ENCODE peak calls at places on chromosome 17, in nine cellular contexts. W is tibial nerve, H is breast epithelium, K is A549, G is Peyer's patch, C is ovary, M is GM12892, R is body of pancreas, O is H54. B is an unnamed sample.

GRCh38 chr17:5809056-5809455 is 224.7 kb upstream of the NLRP1 start:
- DNase-seq in W (no peak), H (no peak), K (no peak), G (no peak), C (no peak), M (no peak), R (no peak), O (no peak), B (no peak)

GRCh38 chr17:55795098-55795497 is 44.2 kb downstream of the PCTP start:
- DNase-seq in W (no peak), H (no peak), K (no peak), G (no peak), C (no peak), M (no peak), R (no peak), O (no peak), B (no peak)

GRCh38 chr17:44362964-44363612 is 565 bp downstream of the FAM171A2 start:
- DNase-seq in W (no peak), H (no peak), K (peak; percentile 68), G (no peak), C (peak; percentile 60), M (peak; percentile 67), R (no peak), O (peak; percentile 61), B (no peak)

GRCh38 chr17:7583253-7584109 is at the start of gene MPDU1:
- DNase-seq in W (peak; percentile 90), H (peak; percentile 96), K (peak; percentile 89), G (peak; percentile 96), C (peak; percentile 99), M (peak; percentile 87), R (peak; percentile 96), O (no peak), B (peak; percentile 98)

GRCh38 chr17:55632893-55633292 is 89.8 kb downstream of the TMEM100 start:
- DNase-seq in W (no peak), H (no peak), K (no peak), G (no peak), C (no peak), M (no peak), R (no peak), O (no peak), B (no peak)

GRCh38 chr17:17683710-17684365 is 2.6 kb downstream of the RAI1 start:
- DNase-seq in W (no peak), H (no peak), K (no peak), G (no peak), C (no peak), M (no peak), R (no peak), O (no peak), B (no peak)

GRCh38 chr17:47884905-47885735 is 10.9 kb upstream of the SP2 start:
- DNase-seq in W (no peak), H (no peak), K (no peak), G (peak; percentile 85), C (no peak), M (no peak), R (no peak), O (no peak), B (no peak)

GRCh38 chr17:66727634-66728570 is 107.0 kb upstream of the CACNG5 start:
- DNase-seq in W (peak; percentile 26), H (no peak), K (peak; percentile 72), G (peak; percentile 58), C (peak; percentile 74), M (peak; percentile 41), R (peak; percentile 77), O (peak; percentile 72), B (peak; percentile 60)

GRCh38 chr17:2070241-2071023 is 15.5 kb downstream of the HIC1 start:
- DNase-seq in W (no peak), H (no peak), K (no peak), G (peak; percentile 33), C (no peak), M (peak; percentile 79), R (peak; percentile 47), O (no peak), B (no peak)

GRCh38 chr17:38467491-38467890 is 39.2 kb downstream of the ARHGAP23 start:
- DNase-seq in W (no peak), H (no peak), K (no peak), G (no peak), C (no peak), M (no peak), R (no peak), O (no peak), B (no peak)

GRCh38 chr17:57448288-57449283 is 192.3 kb downstream of the MSI2 start:
- DNase-seq in W (no peak), H (no peak), K (no peak), G (no peak), C (no peak), M (no peak), R (no peak), O (no peak), B (peak; percentile 53)

GRCh38 chr17:35700157-35700556 is 31.3 kb upstream of the RASL10B start:
- DNase-seq in W (no peak), H (no peak), K (no peak), G (no peak), C (no peak), M (no peak), R (no peak), O (no peak), B (no peak)

GRCh38 chr17:71631483-71631882 is 489.3 kb upstream of the SOX9 start:
- DNase-seq in W (no peak), H (no peak), K (no peak), G (no peak), C (no peak), M (no peak), R (no peak), O (no peak), B (no peak)

GRCh38 chr17:1055751-1056645 is 59.1 kb downstream of the TIMM22 start:
- DNase-seq in W (peak; percentile 54), H (peak; percentile 71), K (peak; percentile 88), G (no peak), C (peak; percentile 77), M (peak; percentile 66), R (peak; percentile 72), O (peak; percentile 60), B (peak; percentile 68)

GRCh38 chr17:66200685-66201092 is 8.8 kb upstream of the CEP112 start:
- DNase-seq in W (no peak), H (no peak), K (peak; percentile 77), G (no peak), C (no peak), M (no peak), R (peak; percentile 61), O (peak; percentile 50), B (peak; percentile 66)

GRCh38 chr17:34486781-34487180 is 92.6 kb upstream of the TMEM132E start:
- DNase-seq in W (no peak), H (no peak), K (no peak), G (no peak), C (no peak), M (no peak), R (no peak), O (no peak), B (no peak)
- TF ChIP-seq POLR2A in W (no peak), H (no peak), K (no peak), G (no peak), C (no peak), M (no peak), R (no peak), O (no peak), B (no peak)

DNA sequence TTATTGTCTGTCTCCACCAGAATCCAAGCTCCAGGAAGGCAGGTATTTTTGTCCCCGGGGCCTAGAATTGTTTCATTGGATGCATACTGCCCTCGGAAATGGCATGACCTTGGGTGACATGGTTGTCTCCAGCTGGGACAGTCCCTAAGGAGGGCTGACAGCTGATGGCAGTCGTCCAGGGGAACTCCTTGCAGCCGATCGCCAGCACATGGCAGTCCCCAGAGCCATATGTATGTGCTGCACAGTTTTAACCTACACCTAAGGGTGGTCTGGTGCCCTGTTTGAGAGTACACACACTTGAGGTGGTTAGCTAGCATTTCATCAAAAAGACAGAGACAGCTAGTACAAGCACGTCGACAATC is 667 bp upstream of the MFSD6L start:
- DNase-seq in W (no peak), H (no peak), K (no peak), G (no peak), C (no peak), M (no peak), R (peak; percentile 41), O (no peak), B (no peak)
- TF ChIP-seq POLR2A in W (no peak), H (no peak), K (no peak), G (no peak), C (no peak), M (no peak), R (no peak), O (no peak), B (no peak)

DNA sequence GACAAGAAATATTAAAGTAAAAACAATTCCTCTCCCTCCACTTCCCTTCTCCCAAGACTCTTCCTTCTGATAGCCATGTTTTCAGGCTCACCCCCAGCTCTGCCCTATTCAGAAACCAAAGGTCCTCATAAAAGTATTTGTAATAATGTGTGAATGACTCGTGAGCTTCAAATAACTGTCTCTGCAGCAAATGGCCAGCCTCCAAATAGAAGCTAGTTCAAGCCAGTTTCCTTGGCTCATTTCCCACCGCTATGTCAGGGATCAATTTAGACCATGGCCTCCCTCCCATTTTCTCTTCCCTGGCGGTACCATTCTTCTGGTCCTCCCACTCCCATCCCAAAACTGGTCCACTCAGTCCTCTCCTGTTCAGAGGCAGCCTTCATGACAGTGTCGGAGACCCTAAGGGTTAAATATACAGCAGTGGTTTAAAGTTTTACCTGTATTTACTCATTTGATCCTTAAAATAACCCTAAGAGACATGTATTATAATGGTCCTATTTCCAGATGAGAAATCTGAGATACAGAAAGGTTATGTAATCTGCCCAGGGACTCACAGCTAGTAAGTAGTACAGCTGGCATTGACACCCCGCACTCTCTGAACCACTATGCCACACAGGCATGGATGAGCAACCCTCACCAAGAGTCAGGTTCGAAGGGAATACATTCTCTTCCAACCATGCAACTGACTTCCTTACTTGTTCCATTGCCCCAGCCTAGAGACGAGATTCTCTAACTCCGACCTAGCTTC is 42.9 kb downstream of the GAS7 start:
- DNase-seq in W (no peak), H (no peak), K (no peak), G (no peak), C (no peak), M (no peak), R (no peak), O (no peak), B (no peak)
- TF ChIP-seq POLR2A in W (no peak), H (no peak), K (no peak), G (no peak), C (no peak), M (no peak), R (no peak), O (no peak), B (no peak)

GRCh38 chr17:75853410-75853809 is 1.7 kb downstream of the WBP2 start:
- DNase-seq in W (no peak), H (no peak), K (no peak), G (no peak), C (no peak), M (no peak), R (no peak), O (no peak), B (no peak)

GRCh38 chr17:75854881-75855309 is 240 bp downstream of the WBP2 start:
- DNase-seq in W (peak; percentile 37), H (no peak), K (peak; percentile 58), G (peak; percentile 64), C (no peak), M (no peak), R (no peak), O (no peak), B (no peak)

GRCh38 chr17:75856062-75856681 is 1.0 kb upstream of the WBP2 start:
- DNase-seq in W (peak; percentile 45), H (no peak), K (peak; percentile 67), G (no peak), C (no peak), M (no peak), R (no peak), O (no peak), B (peak; percentile 53)

GRCh38 chr17:75855310-75856061 is at the start of gene WBP2:
- DNase-seq in W (peak; percentile 98), H (peak; percentile 98), K (peak; percentile 100), G (peak; percentile 94), C (peak; percentile 98), M (peak; percentile 96), R (peak; percentile 97), O (peak; percentile 97), B (peak; percentile 99)

GRCh38 chr17:75854111-75854748 is 905 bp downstream of the WBP2 start:
- DNase-seq in W (no peak), H (no peak), K (peak; percentile 80), G (no peak), C (no peak), M (no peak), R (peak; percentile 50), O (peak; percentile 92), B (peak; percentile 84)
- TF ChIP-seq POLR2A in W (peak; percentile 37), H (no peak), K (no peak), G (no peak), C (no peak), M (no peak), R (peak; percentile 75), O (no peak), B (peak; percentile 61)

B was measured in adrenal gland.